ENCODE peak calls at places on chromosomes 4 and X, in ten cellular contexts. L is IMR-90; D is cardiac muscle cell; Y is gastrocnemius medialis; H is CD4-positive, alpha-beta T cell; B is PC-3; Q is keratinocyte; U is psoas muscle; P is brain microvascular endothelial cell; V is lower lobe of right lung. W is an unnamed sample.

GRCh38 chr4:22515145-22515887 is 550 bp downstream of the ADGRA3 start:
- DNase-seq in P (peak), V (peak), H (no peak), D (peak), U (peak), Q (no peak), B (peak), Y (peak), L (peak), W (peak)

GRCh38 chr4:112523008-112523440 is 7.0 kb upstream of the NEUROG2 start:
- DNase-seq in D (peak), V (no peak), L (peak), Y (no peak), B (no peak), P (peak), Q (no peak), U (no peak), H (no peak), W (peak)

GRCh38 chr4:98838977-98839618 is 89.8 kb downstream of the EIF4E start:
- DNase-seq in D (peak), Y (no peak), V (no peak), L (peak), H (no peak), Q (no peak), B (peak), P (peak), U (no peak), W (no peak)

GRCh38 chr4:47122592-47123291 is 91.4 kb downstream of the GABRB1 start:
- DNase-seq in Q (peak), U (no peak), H (peak), Y (peak), D (peak), B (peak), L (peak), P (peak), V (no peak), W (peak)

GRCh38 chr4:88522702-88523324 is 763 bp downstream of the PYURF start:
- DNase-seq in H (no peak), U (peak), V (peak), Q (no peak), P (peak), B (peak), L (peak), Y (peak), D (peak), W (peak)

GRCh38 chrX:12949927-12950656 is 24.8 kb upstream of the TMSB4X start:
- DNase-seq in H (peak), V (peak), U (peak), Q (no peak), B (no peak), D (peak), L (peak), Y (peak), P (peak), W (peak)

GRCh38 chrX:68684291-68684918 is 36.9 kb downstream of the STARD8 start:
- DNase-seq in Y (peak), U (peak), V (peak), Q (no peak), D (peak), B (no peak), L (no peak), P (no peak), H (no peak), W (no peak)

GRCh38 chrX:11751261-11751660 is 6.8 kb upstream of the MSL3 start:
- DNase-seq in Y (no peak), Q (no peak), L (no peak), D (no peak), V (no peak), U (no peak), B (no peak), P (no peak), H (no peak), W (no peak)

GRCh38 chr4:32824321-32824720 is 2104.2 kb downstream of the PCDH7 start:
- DNase-seq in H (no peak), U (no peak), P (peak), B (no peak), Y (no peak), Q (no peak), D (peak), V (no peak), L (no peak), W (no peak)

GRCh38 chrX:91122141-91122540 is 312.5 kb upstream of the PABPC5 start:
- DNase-seq in B (no peak), Y (no peak), P (no peak), D (no peak), U (no peak), L (no peak), V (no peak), H (no peak), Q (no peak), W (no peak)

GRCh38 chr4:99079625-99080295 is 8.8 kb downstream of the ADH5 start:
- DNase-seq in H (no peak), V (no peak), B (peak), Y (no peak), D (no peak), Q (no peak), P (no peak), L (no peak), U (no peak), W (no peak)

GRCh38 chr4:95165926-95166524 is 382.7 kb downstream of the UNC5C start:
- DNase-seq in P (peak), L (peak), Y (no peak), B (peak), D (peak), Q (peak), U (no peak), V (no peak), H (peak), W (peak)

GRCh38 chr4:76830612-76831474 is 67.1 kb downstream of the SOWAHB start:
- DNase-seq in Q (no peak), D (peak), V (no peak), P (peak), H (no peak), B (peak), Y (peak), L (peak), U (no peak), W (peak)

GRCh38 chrX:137032378-137032694 is 1.5 kb downstream of the GPR101 start:
- DNase-seq in Q (no peak), H (no peak), L (no peak), V (no peak), Y (no peak), P (no peak), B (no peak), U (no peak), D (no peak), W (no peak)

GRCh38 chr4:150002561-150002960 is 75.7 kb upstream of the DCLK2 start:
- DNase-seq in Q (no peak), U (no peak), B (peak), D (no peak), L (peak), V (no peak), H (no peak), P (peak), Y (no peak), W (no peak)

GRCh38 chrX:41332408-41332987 is 1.5 kb upstream of the DDX3X start:
- DNase-seq in Y (no peak), H (peak), B (no peak), D (no peak), L (peak), Q (no peak), P (peak), V (peak), U (no peak), W (no peak)

GRCh38 chr4:145302725-145303124 is 122.3 kb upstream of the OTUD4 start:
- DNase-seq in B (peak), Q (peak), P (no peak), U (no peak), Y (no peak), L (no peak), H (no peak), V (no peak), D (no peak), W (no peak)

GRCh38 chr4:158664806-158665205 is 6.9 kb downstream of the C4orf46 start:
- DNase-seq in U (no peak), D (no peak), P (no peak), H (no peak), L (no peak), V (no peak), B (no peak), Q (no peak), Y (no peak), W (no peak)

GRCh38 chr4:117429061-117429460 is 343.7 kb upstream of the TRAM1L1 start:
- DNase-seq in P (no peak), B (no peak), Y (no peak), D (no peak), L (no peak), U (no peak), V (no peak), H (no peak), Q (no peak), W (no peak)

GRCh38 chr4:6095897-6096296 is 77.7 kb upstream of the C4orf50 start:
- DNase-seq in B (no peak), H (no peak), V (no peak), L (no peak), P (no peak), Y (no peak), U (no peak), D (no peak), Q (no peak), W (no peak)

GRCh38 chr4:115054836-115055235 is 58.6 kb downstream of the NDST4 start:
- DNase-seq in P (no peak), L (no peak), V (no peak), H (no peak), B (no peak), U (no peak), D (no peak), Q (no peak), Y (no peak), W (no peak)

GRCh38 chr4:58225460-58225859 is 1115.3 kb upstream of the IGFBP7 start:
- DNase-seq in Y (no peak), V (no peak), D (no peak), U (no peak), P (no peak), Q (no peak), L (no peak), H (no peak), B (no peak), W (no peak)

GRCh38 chr4:30386266-30386895 is 333.8 kb upstream of the PCDH7 start:
- DNase-seq in D (peak), P (peak), H (no peak), Y (no peak), V (no peak), L (peak), B (peak), U (no peak), Q (no peak), W (no peak)

GRCh38 chr4:27007507-27007906 is 146.9 kb downstream of the STIM2 start:
- DNase-seq in L (peak), Y (no peak), D (no peak), B (no peak), H (no peak), U (no peak), Q (no peak), V (no peak), P (no peak), W (no peak)

GRCh38 chrX:38089173-38089982 is 83.0 kb downstream of the SYTL5 start:
- DNase-seq in Q (no peak), Y (no peak), B (no peak), P (no peak), U (no peak), H (no peak), D (no peak), V (no peak), L (no peak), W (no peak)

GRCh38 chrX:49205443-49205842 is 5.5 kb upstream of the SYP start:
- DNase-seq in B (no peak), H (no peak), Y (no peak), L (no peak), Q (no peak), D (no peak), P (no peak), U (no peak), V (no peak), W (no peak)

GRCh38 chrX:17919896-17920446 is 58.9 kb upstream of the RAI2 start:
- DNase-seq in Q (no peak), H (no peak), B (no peak), Y (no peak), L (no peak), D (no peak), P (no peak), V (no peak), U (no peak), W (no peak)

GRCh38 chrX:81900522-81900921 is 698.6 kb downstream of the SH3BGRL start:
- DNase-seq in U (no peak), B (peak), Y (no peak), L (no peak), Q (no peak), P (no peak), H (no peak), V (no peak), D (no peak), W (no peak)

GRCh38 chrX:1249101-1249887 is 19.3 kb upstream of the CSF2RA start:
- DNase-seq in V (peak), D (peak), H (peak), L (no peak), P (peak), U (peak), B (peak), Y (peak), Q (no peak), W (no peak)
- H3K27ac ChIP-seq in V (peak), D (peak), H (peak), L (no peak), P (no peak), U (peak), B (no peak), Y (no peak), Q (no peak), W (no peak)

GRCh38 chr4:83851261-83852084 is 315.6 kb downstream of the GPAT3 start:
- DNase-seq in Q (no peak), H (no peak), D (no peak), L (peak), B (peak), U (no peak), V (no peak), Y (no peak), P (peak), W (no peak)
- H3K27ac ChIP-seq in Q (peak), H (no peak), D (no peak), L (peak), B (peak), U (no peak), V (no peak), Y (no peak), P (peak), W (no peak)

GRCh38 chr4:138696058-138696457 is 319.5 kb upstream of the NOCT start:
- DNase-seq in Y (no peak), L (no peak), B (no peak), D (no peak), V (no peak), U (no peak), P (no peak), Q (no peak), H (no peak), W (no peak)
- H3K27ac ChIP-seq in Y (no peak), L (no peak), B (no peak), D (no peak), V (no peak), U (no peak), P (no peak), Q (no peak), H (no peak), W (no peak)

DNA sequence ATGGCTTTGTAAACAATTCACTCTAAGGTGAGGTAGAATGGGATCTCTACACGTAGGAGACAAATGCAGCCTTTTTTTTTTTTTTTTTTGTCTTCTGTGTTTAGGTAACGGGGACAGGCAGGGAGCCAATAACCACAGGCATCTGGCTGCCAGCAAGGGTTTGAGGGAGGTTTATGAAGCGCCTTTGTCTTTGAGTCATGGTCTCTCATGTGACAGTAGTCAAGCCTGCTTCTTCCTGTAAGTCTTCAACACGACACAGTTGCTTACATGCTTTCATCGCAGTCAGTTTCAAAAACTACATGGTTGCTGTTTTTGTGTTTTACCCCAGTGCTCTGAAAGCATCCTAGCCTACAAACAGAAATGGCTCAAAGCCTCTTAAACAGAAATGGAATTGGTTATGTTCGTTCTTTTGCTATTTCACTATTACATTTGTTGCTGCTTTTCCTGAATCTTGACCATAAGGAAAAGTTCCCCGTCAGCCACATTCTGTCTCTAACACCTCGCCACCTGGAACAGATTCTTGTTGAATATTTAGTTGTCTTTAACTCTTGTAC is 127.8 kb upstream of the METTL14 start:
- DNase-seq in V (no peak), D (peak), P (peak), L (peak), Y (no peak), B (peak), U (no peak), H (no peak), Q (no peak), W (no peak)
- H3K27ac ChIP-seq in V (no peak), D (no peak), P (no peak), L (no peak), Y (no peak), B (no peak), U (no peak), H (no peak), Q (no peak), W (no peak)

GRCh38 chr4:169254546-169254983 is 16.2 kb downstream of the SH3RF1 start:
- DNase-seq in V (no peak), P (peak), H (no peak), Y (no peak), U (no peak), L (peak), Q (no peak), B (peak), D (peak), W (peak)
- H3K27ac ChIP-seq in V (peak), P (peak), H (no peak), Y (peak), U (no peak), L (peak), Q (no peak), B (peak), D (no peak), W (peak)

GRCh38 chrX:20571611-20572010 is 304.9 kb upstream of the RPS6KA3 start:
- DNase-seq in U (no peak), L (peak), Y (no peak), D (peak), Q (no peak), P (no peak), H (no peak), V (no peak), B (peak), W (no peak)

GRCh38 chrX:20567108-20567507 is 300.4 kb upstream of the RPS6KA3 start:
- DNase-seq in Q (no peak), U (no peak), D (no peak), Y (no peak), B (no peak), H (no peak), L (no peak), V (no peak), P (no peak), W (no peak)
- H3K27ac ChIP-seq in Q (no peak), U (no peak), D (no peak), Y (no peak), B (no peak), H (no peak), L (no peak), V (no peak), P (no peak), W (no peak)

DNA sequence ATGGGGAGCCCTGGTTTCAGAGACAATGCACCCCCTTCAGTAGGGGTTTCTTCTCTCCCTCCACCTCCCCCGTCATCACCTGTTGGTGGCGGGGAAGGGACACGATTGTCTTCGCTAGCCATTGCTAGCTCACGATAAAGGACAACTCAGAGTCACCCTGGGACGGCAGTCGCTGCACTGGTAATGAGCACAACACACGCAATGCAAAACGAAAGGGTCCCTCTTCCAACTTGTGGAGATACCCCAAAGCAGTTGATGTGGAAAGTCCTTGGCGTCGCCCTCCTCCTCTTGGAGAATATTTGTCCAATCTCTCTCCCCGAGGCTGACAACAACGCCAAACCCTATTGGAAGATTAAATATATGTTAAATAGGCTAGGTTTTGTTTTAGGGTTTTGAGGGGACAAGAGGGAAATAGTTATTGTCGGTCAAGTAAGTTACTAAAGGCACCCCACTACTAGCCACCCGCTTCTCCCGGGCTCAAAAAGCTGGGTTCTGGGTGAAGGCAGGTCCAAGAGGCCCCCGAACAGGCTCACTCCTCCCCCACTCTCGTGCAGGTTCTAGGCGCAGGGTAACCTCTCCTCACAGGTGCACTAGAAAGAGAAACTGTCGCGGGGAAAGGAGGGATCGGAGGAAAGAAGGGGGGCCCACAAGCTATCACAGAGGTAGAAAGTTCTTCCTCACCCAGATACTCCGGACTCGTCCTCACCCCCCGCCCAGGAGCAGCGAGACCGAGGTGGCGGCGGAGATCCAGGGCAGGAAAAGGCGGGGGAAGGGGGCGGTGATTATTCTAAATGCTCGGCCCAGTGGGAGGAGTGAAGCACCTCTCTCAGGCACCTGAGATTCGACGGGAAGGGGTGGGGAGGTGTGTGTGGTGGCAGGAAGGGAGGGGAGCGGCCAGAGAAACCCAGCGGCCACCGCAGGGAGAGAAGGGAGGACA is at the start of gene LRBA:
- DNase-seq in H (peak), P (peak), V (peak), B (peak), D (peak), U (peak), L (peak), Y (peak), Q (no peak), W (peak)
- H3K27ac ChIP-seq in H (peak), P (peak), V (peak), B (peak), D (peak), U (peak), L (peak), Y (peak), Q (peak), W (peak)

DNA sequence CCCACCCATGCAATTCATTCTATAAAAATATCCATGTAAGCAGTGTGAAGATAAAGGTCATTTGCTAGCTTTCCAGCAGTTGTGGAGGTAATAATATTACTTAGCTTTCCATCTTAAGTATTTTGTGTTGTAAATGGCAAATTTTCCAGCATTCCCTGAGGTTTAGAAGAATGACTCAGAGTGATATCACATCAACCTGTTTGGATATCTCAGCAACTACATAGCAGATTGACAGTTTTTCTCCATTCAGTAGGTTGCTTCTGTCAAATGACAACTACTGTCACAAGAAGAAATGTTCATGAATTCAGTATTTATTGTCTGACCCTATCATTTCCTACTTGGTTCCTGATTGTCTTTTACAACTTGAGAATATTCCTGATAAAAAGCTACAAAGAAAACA is 434.9 kb upstream of the GALNTL6 start:
- DNase-seq in V (no peak), P (peak), B (peak), U (no peak), Q (no peak), H (no peak), L (no peak), D (no peak), Y (no peak), W (no peak)
- H3K27ac ChIP-seq in V (no peak), P (no peak), B (no peak), U (no peak), Q (no peak), H (no peak), L (no peak), D (no peak), Y (no peak), W (no peak)

DNA sequence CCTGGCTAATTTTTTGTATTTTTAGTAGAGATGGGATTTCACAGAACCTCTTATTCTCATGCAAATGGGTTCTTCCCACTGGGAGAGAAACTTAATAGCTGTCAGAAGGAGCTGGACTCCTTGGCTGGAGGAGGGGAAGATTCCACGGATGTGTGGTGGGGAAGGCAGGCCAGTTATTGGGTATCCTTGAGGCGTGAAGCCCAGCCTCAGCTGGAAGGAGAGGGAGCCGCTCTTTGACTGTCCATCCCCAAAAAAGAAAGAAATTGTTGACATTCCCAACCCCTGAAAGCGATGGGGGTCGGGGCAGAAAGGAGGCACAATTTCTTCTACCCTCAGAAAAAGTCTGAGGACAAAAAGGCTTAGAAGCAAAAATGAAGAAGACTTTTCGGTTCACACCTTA is 983.1 kb upstream of the PABPC4L start:
- DNase-seq in V (no peak), U (no peak), D (no peak), P (no peak), B (no peak), Y (no peak), L (no peak), H (no peak), Q (no peak), W (no peak)
- H3K27ac ChIP-seq in V (no peak), U (no peak), D (no peak), P (no peak), B (no peak), Y (no peak), L (no peak), H (no peak), Q (no peak), W (no peak)